ENCODE peak calls at places on chromosomes 1 and 21, in nine cellular contexts. E is CD8-positive, alpha-beta T cell; H is body of pancreas; I is BE2C; Q is mucosa of descending colon; N is fibroblast of mammary gland; S is colonic mucosa; R is AG09309; M is neural progenitor cell. G is an unnamed sample.

GRCh38 chr1:108881369-108881768 is 4.6 kb downstream of the GPSM2 start:
- DNase-seq in I (no peak), N (peak), R (no peak), E (no peak), M (no peak), S (no peak), H (no peak), Q (no peak), G (no peak)

GRCh38 chr1:173249349-173249748 is 42.2 kb upstream of the TNFSF4 start:
- DNase-seq in Q (peak), M (no peak), S (no peak), R (no peak), H (no peak), N (peak), I (no peak), E (no peak), G (no peak)

GRCh38 chr1:119713538-119714456 is 2.1 kb downstream of the PHGDH start:
- DNase-seq in H (no peak), S (no peak), R (no peak), N (peak), E (no peak), M (peak), I (no peak), Q (no peak), G (no peak)

GRCh38 chr1:98420376-98421097 is 241.0 kb upstream of the SNX7 start:
- DNase-seq in R (no peak), H (no peak), I (no peak), M (no peak), Q (no peak), S (no peak), N (peak), E (no peak), G (no peak)

GRCh38 chr1:219416598-219417238 is 196.2 kb downstream of the ZC3H11B start:
- DNase-seq in I (peak), M (peak), S (peak), Q (peak), E (no peak), R (no peak), N (peak), H (peak), G (no peak)

GRCh38 chr1:21626921-21627339 is 42.2 kb downstream of the RAP1GAP start:
- DNase-seq in E (no peak), Q (no peak), R (no peak), S (no peak), I (no peak), M (no peak), H (no peak), N (no peak), G (no peak)

GRCh38 chr1:221437171-221437570 is 304.7 kb downstream of the DUSP10 start:
- DNase-seq in R (no peak), S (no peak), H (no peak), N (no peak), Q (no peak), E (no peak), M (no peak), I (no peak), G (no peak)

GRCh38 chr1:2049225-2049516 is 1.0 kb upstream of the PRKCZ start:
- DNase-seq in N (no peak), R (no peak), E (peak), S (no peak), I (no peak), H (no peak), M (no peak), Q (peak), G (no peak)

GRCh38 chr21:30580132-30580531 is 10.1 kb downstream of the KRTAP22-2 start:
- DNase-seq in Q (no peak), N (no peak), I (no peak), S (no peak), H (no peak), R (no peak), M (no peak), E (no peak), G (no peak)

GRCh38 chr1:182408435-182409070 is 8.1 kb upstream of the TEDDM1 start:
- DNase-seq in Q (peak), M (no peak), H (no peak), R (no peak), E (no peak), N (no peak), S (peak), I (no peak), G (no peak)

GRCh38 chr1:198024782-198025181 is 107.6 kb downstream of the LHX9 start:
- DNase-seq in I (no peak), Q (no peak), S (no peak), R (no peak), E (no peak), M (no peak), N (peak), H (peak), G (no peak)

GRCh38 chr1:44380666-44381177 is 24.3 kb upstream of the RNF220 start:
- DNase-seq in M (no peak), R (no peak), S (no peak), N (no peak), H (no peak), E (no peak), I (no peak), Q (no peak), G (no peak)

GRCh38 chr1:28913786-28914227 is 562 bp upstream of the EPB41 start:
- DNase-seq in N (no peak), Q (no peak), M (no peak), S (no peak), I (no peak), E (no peak), H (no peak), R (no peak), G (no peak)

GRCh38 chr1:180254854-180255253 is 24.8 kb downstream of the LHX4 start:
- DNase-seq in M (peak), N (no peak), R (no peak), E (no peak), I (no peak), S (no peak), H (no peak), Q (no peak), G (no peak)

GRCh38 chr1:3340548-3341235 is 113.8 kb upstream of the ARHGEF16 start:
- DNase-seq in S (no peak), H (no peak), E (no peak), R (no peak), M (no peak), I (no peak), Q (no peak), N (no peak), G (no peak)

GRCh38 chr1:8317647-8318360 is at the start of gene SLC45A1:
- DNase-seq in N (peak), M (peak), E (peak), R (no peak), I (peak), H (peak), S (peak), Q (peak), G (peak)

GRCh38 chr21:34930971-34931370 is 118.1 kb downstream of the RUNX1 start:
- DNase-seq in S (no peak), I (no peak), H (no peak), E (no peak), R (no peak), M (no peak), Q (no peak), N (peak), G (no peak)

GRCh38 chr1:58529288-58529687 is 17.2 kb downstream of the OMA1 start:
- DNase-seq in I (no peak), R (no peak), S (no peak), N (no peak), Q (no peak), E (no peak), M (no peak), H (no peak), G (no peak)

GRCh38 chr1:152110365-152110859 is 4.8 kb downstream of the TCHH start:
- DNase-seq in I (no peak), M (peak), E (no peak), R (peak), Q (peak), S (peak), N (peak), H (peak), G (peak)

GRCh38 chr21:46146856-46147255 is 8.5 kb downstream of the FTCD start:
- DNase-seq in I (peak), S (no peak), M (no peak), H (no peak), R (no peak), N (no peak), Q (no peak), E (peak), G (no peak)

GRCh38 chr1:52692697-52693096 is 5.5 kb downstream of the COA7 start:
- DNase-seq in Q (no peak), I (no peak), M (no peak), E (no peak), H (no peak), R (no peak), S (no peak), N (no peak), G (no peak)

GRCh38 chr1:110477445-110477957 is 26.6 kb downstream of the PROK1 start:
- DNase-seq in N (no peak), H (no peak), S (peak), Q (no peak), M (peak), E (no peak), I (no peak), R (no peak), G (no peak)

GRCh38 chr1:1173793-1174415 is at the start of gene TTLL10:
- DNase-seq in M (peak), I (peak), E (peak), H (peak), N (no peak), R (no peak), Q (peak), S (peak), G (no peak)

GRCh38 chr1:208044568-208045241 is 133.8 kb upstream of the CD34 start:
- DNase-seq in E (no peak), Q (no peak), N (no peak), I (no peak), H (peak), S (no peak), M (no peak), R (no peak), G (peak)

GRCh38 chr1:206739411-206740076 is 31.0 kb upstream of the IL19 start:
- DNase-seq in N (no peak), R (no peak), M (no peak), H (no peak), S (no peak), Q (no peak), I (no peak), E (peak), G (no peak)

GRCh38 chr21:27776925-27777553 is 810.2 kb upstream of the ADAMTS5 start:
- DNase-seq in S (no peak), H (peak), R (no peak), I (no peak), N (peak), E (no peak), M (no peak), Q (peak), G (no peak)

GRCh38 chr1:36352910-36353878 is 29.7 kb upstream of the EVA1B start:
- DNase-seq in S (no peak), R (no peak), N (peak), I (no peak), Q (no peak), M (no peak), H (no peak), E (no peak), G (no peak)

GRCh38 chr1:6249732-6250689 is 6.0 kb downstream of the HES3 start:
- DNase-seq in E (no peak), I (no peak), Q (no peak), H (no peak), N (no peak), M (peak), S (no peak), R (no peak), G (no peak)

GRCh38 chr1:212082765-212083406 is 47.3 kb downstream of the DTL start:
- DNase-seq in N (no peak), H (no peak), E (no peak), R (no peak), S (no peak), Q (no peak), M (no peak), I (no peak), G (no peak)

GRCh38 chr1:173297798-173298391 is 90.8 kb upstream of the TNFSF4 start:
- DNase-seq in M (no peak), Q (no peak), R (no peak), E (no peak), S (no peak), I (no peak), H (no peak), N (no peak), G (no peak)

GRCh38 chr1:45622891-45623394 is 911 bp downstream of the CCDC17 start:
- DNase-seq in E (no peak), M (peak), S (no peak), R (no peak), N (no peak), Q (no peak), H (no peak), I (no peak), G (no peak)

GRCh38 chr21:35559128-35559831 is 501.0 kb downstream of the SETD4 start:
- DNase-seq in E (no peak), M (no peak), H (no peak), S (no peak), Q (no peak), N (peak), R (peak), I (no peak), G (no peak)

GRCh38 chr1:220235462-220235861 is 36.8 kb downstream of the RAB3GAP2 start:
- DNase-seq in E (no peak), N (no peak), R (no peak), S (no peak), Q (no peak), M (no peak), I (no peak), H (no peak), G (no peak)

GRCh38 chr1:226110249-226111108 is 48.0 kb downstream of the H3-3A start:
- DNase-seq in Q (peak), H (peak), E (peak), R (no peak), M (peak), S (peak), I (peak), N (peak), G (peak)

GRCh38 chr1:30842698-30843354 is 65.7 kb downstream of the SDC3 start:
- DNase-seq in Q (no peak), M (no peak), H (no peak), S (no peak), R (no peak), N (peak), E (no peak), I (no peak), G (no peak)

GRCh38 chr1:230901711-230902110 is 33.4 kb upstream of the C1orf198 start:
- DNase-seq in S (no peak), N (no peak), R (no peak), Q (no peak), M (no peak), H (no peak), E (no peak), I (no peak), G (peak)

GRCh38 chr1:28193701-28194161 is 17.2 kb upstream of the PTAFR start:
- DNase-seq in Q (no peak), M (no peak), I (no peak), N (no peak), S (no peak), E (no peak), H (no peak), R (no peak), G (peak)

GRCh38 chr1:15966081-15966955 is 9.6 kb downstream of the ZBTB17 start:
- DNase-seq in M (no peak), Q (peak), N (peak), E (peak), R (no peak), I (no peak), H (peak), S (no peak), G (peak)

DNA sequence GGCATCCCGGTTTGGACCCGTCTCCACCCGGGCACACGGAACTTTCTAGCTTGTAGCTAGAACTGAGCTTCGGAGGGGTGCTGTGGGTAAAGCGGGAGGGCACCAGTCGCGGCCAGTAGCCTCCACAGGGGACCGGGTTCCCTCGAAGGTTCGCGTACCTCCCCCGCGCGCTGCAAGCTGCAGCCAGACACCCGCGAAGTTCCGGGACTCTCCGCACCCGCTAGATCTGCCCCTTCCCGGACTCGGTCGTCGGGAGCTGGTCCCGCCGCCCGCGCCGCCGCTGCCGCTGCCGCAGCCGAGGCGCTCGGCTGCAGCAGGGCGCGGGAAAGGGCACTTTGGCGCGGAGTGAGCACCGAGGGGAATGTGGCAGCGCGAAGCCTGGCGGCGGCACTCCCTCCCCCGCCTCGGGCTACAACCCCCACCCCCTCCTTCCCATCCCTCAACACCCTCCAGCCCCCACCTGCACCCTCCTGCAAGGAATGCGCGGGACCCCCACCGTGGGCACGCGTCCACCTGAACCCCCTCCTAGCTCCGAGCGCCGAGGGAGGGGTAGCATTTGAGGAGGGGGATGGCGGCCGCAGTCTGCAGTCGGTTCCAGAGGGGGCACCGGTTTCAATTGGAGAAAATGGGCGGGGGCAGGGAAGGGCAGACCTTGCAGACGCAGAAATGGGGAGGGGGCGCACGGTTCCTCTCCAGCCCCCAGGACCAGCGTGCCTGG is 1.1 kb downstream of the CSMD2 start:
- DNase-seq in S (no peak), R (no peak), E (no peak), I (no peak), Q (no peak), H (no peak), N (no peak), M (peak), G (no peak)
- H3K4me3 ChIP-seq in S (peak), R (peak), E (no peak), I (no peak), Q (no peak), H (peak), N (peak), M (peak), G (peak)

GRCh38 chr1:160400284-160400645 is at the start of gene VANGL2:
- DNase-seq in M (peak), I (peak), R (no peak), N (peak), Q (peak), H (peak), S (peak), E (peak), G (peak)
- TF ChIP-seq CTCF in M (no peak), I (no peak), R (no peak), N (no peak), Q (no peak), H (no peak), S (no peak), E (no peak), G (no peak)

GRCh38 chr1:34928066-34928864 is 1.2 kb downstream of the DLGAP3 start:
- DNase-seq in H (no peak), N (no peak), R (no peak), E (no peak), I (no peak), M (no peak), Q (no peak), S (peak), G (no peak)
- H3K4me3 ChIP-seq in H (no peak), N (no peak), R (no peak), E (peak), I (peak), M (peak), Q (no peak), S (no peak), G (no peak)

DNA sequence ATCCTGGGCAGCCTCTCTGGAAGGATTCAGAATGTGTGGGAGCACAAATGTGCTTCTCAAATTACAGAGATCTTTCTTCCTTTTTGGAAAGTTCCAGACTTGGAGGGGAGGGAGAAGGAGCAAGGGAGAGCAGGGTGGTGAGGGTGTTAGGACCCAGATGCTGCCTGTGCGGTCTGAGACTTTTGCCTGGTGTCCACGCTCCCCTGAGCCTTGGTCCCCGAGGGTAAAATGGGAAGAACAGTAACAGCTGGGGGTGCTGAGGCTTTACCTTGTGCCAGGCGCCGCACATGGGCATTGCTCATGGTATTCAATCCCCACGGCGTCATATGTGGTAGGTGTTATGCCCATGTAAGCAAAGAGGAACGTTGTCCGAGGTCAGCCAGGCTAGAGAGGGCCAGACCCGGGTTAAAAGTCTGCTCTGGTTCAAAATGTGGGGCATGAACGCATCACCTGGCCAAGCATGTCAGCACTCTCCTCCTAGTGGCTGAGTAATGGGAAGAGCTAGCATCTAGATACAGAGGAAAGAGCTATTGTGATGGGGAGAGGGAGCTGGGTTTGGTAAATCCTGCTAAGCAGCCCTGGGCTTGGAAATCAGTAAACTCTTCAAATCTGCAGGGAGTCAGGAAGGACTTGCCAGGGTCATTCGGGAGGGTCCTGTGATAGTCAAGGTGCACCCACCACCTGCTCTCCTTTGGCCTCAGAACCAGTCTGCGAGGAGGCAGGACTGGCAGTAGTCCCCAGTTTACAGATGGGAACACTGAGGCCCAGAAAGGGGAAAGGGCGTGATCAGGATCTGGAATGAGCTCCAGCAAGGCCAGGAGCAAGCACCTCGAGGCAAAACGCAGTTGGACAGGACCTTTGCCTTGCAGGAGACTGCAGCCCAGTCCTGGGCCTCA is 4.5 kb upstream of the RUNX3 start:
- DNase-seq in R (no peak), H (no peak), N (no peak), S (no peak), E (no peak), Q (no peak), I (no peak), M (no peak), G (no peak)
- TF ChIP-seq CTCF in R (no peak), H (no peak), N (no peak), S (no peak), E (no peak), Q (no peak), I (no peak), M (no peak), G (no peak)

GRCh38 chr1:38817267-38817957 is 42.2 kb downstream of the RRAGC start:
- DNase-seq in E (no peak), H (no peak), M (no peak), S (no peak), R (no peak), Q (no peak), I (no peak), N (no peak), G (no peak)

GRCh38 chr1:38817958-38818705 is 41.4 kb downstream of the RRAGC start:
- DNase-seq in M (peak), I (peak), R (no peak), Q (peak), E (peak), S (no peak), N (no peak), H (no peak), G (no peak)

GRCh38 chr1:38819516-38819915 is 40.1 kb downstream of the RRAGC start:
- DNase-seq in H (no peak), R (no peak), E (no peak), M (no peak), I (no peak), Q (no peak), S (no peak), N (no peak), G (no peak)

GRCh38 chr1:38820860-38821259 is 38.7 kb downstream of the RRAGC start:
- DNase-seq in Q (no peak), I (no peak), E (no peak), S (no peak), H (no peak), N (no peak), R (no peak), M (no peak), G (no peak)

GRCh38 chr1:38818706-38819439 is 40.7 kb downstream of the RRAGC start:
- DNase-seq in N (no peak), I (no peak), R (no peak), M (no peak), S (no peak), H (no peak), Q (no peak), E (no peak), G (no peak)
- H3K4me3 ChIP-seq in N (no peak), I (peak), R (no peak), M (peak), S (peak), H (no peak), Q (no peak), E (peak), G (peak)

GRCh38 chr1:234613992-234614584 is 4.1 kb upstream of the IRF2BP2 start:
- DNase-seq in I (no peak), R (no peak), H (no peak), S (no peak), M (no peak), Q (no peak), E (no peak), N (peak), G (no peak)

GRCh38 chr1:234611799-234612351 is 1.9 kb upstream of the IRF2BP2 start:
- DNase-seq in I (peak), H (peak), M (peak), E (peak), S (peak), R (no peak), Q (peak), N (no peak), G (peak)

GRCh38 chr1:234611153-234611798 is 1.3 kb upstream of the IRF2BP2 start:
- DNase-seq in H (no peak), I (peak), S (peak), M (peak), Q (peak), N (peak), R (no peak), E (peak), G (no peak)

GRCh38 chr1:234613128-234613875 is 3.3 kb upstream of the IRF2BP2 start:
- DNase-seq in H (no peak), E (no peak), R (peak), S (no peak), Q (peak), M (no peak), N (peak), I (no peak), G (no peak)

GRCh38 chr1:234612352-234613127 is 2.6 kb upstream of the IRF2BP2 start:
- DNase-seq in M (peak), R (peak), S (peak), H (peak), N (peak), Q (peak), I (peak), E (peak), G (peak)
- TF ChIP-seq CTCF in M (no peak), R (no peak), S (no peak), H (no peak), N (no peak), Q (no peak), I (no peak), E (no peak), G (no peak)

G was measured in upper lobe of right lung.